ENCODE peak calls at places on chromosomes 2 and 18, in seven cellular contexts. A, V, P, Z, O, X and U are unnamed samples.

GRCh38 chr2:241309684-241310117 is 5.8 kb downstream of the HDLBP start:
- DNase-seq in P (no peak), X (no peak), Z (no peak), V (no peak), A (peak), O (no peak), U (no peak)

GRCh38 chr2:171241771-171242170 is 81.1 kb upstream of the TLK1 start:
- DNase-seq in V (no peak), Z (no peak), O (no peak), X (no peak), P (no peak), A (no peak), U (no peak)

GRCh38 chr2:72148391-72148974 is 821 bp upstream of the CYP26B1 start:
- DNase-seq in A (no peak), O (no peak), X (no peak), Z (no peak), P (no peak), V (no peak), U (no peak)

GRCh38 chr2:219184116-219184515 is 6.0 kb downstream of the RETREG2 start:
- DNase-seq in Z (no peak), V (no peak), P (peak), X (no peak), O (no peak), A (no peak), U (no peak)

GRCh38 chr2:12363138-12363537 is 353.6 kb upstream of the TRIB2 start:
- DNase-seq in V (no peak), A (no peak), P (no peak), O (no peak), Z (no peak), X (no peak), U (peak)

GRCh38 chr2:96164459-96165184 is 19.4 kb upstream of the DUSP2 start:
- DNase-seq in O (no peak), A (no peak), V (no peak), Z (no peak), X (no peak), P (no peak), U (no peak)

GRCh38 chr18:8608795-8609673 is at the start of gene RAB12:
- DNase-seq in A (peak), Z (no peak), P (peak), O (peak), V (peak), X (peak), U (no peak)

GRCh38 chr2:183192343-183192742 is 68.1 kb downstream of the NUP35 start:
- DNase-seq in Z (no peak), X (no peak), V (no peak), P (no peak), A (no peak), O (no peak), U (no peak)

GRCh38 chr2:232653441-232653840 is 20.0 kb downstream of the EFHD1 start:
- DNase-seq in P (no peak), X (no peak), A (no peak), Z (no peak), O (peak), V (no peak), U (no peak)

GRCh38 chr2:164840458-164840929 is 1.1 kb downstream of the COBLL1 start:
- DNase-seq in V (peak), Z (no peak), X (no peak), P (peak), O (no peak), A (no peak), U (no peak)

GRCh38 chr2:15298769-15299168 is 262.4 kb downstream of the NBAS start:
- DNase-seq in X (no peak), A (peak), P (no peak), Z (no peak), O (no peak), V (no peak), U (no peak)

GRCh38 chr2:43158259-43158880 is 68.0 kb downstream of the ZFP36L2 start:
- DNase-seq in P (peak), A (peak), O (no peak), Z (peak), V (peak), X (peak), U (no peak)

GRCh38 chr2:138356178-138356577 is 145.4 kb upstream of the SPOPL start:
- DNase-seq in X (peak), P (no peak), O (peak), V (no peak), A (peak), Z (peak), U (peak)

GRCh38 chr2:73252238-73253027 is 18.3 kb downstream of the CCT7 start:
- DNase-seq in V (peak), P (no peak), X (no peak), A (no peak), Z (no peak), O (no peak), U (no peak)

GRCh38 chr2:145006957-145007672 is 487.2 kb upstream of the ZEB2 start:
- DNase-seq in P (no peak), O (peak), X (peak), A (peak), V (no peak), Z (peak), U (no peak)

GRCh38 chr2:203045867-203046266 is 31.2 kb downstream of the NBEAL1 start:
- DNase-seq in A (no peak), P (no peak), X (no peak), V (no peak), Z (no peak), O (no peak), U (no peak)

GRCh38 chr2:212686285-212686895 is 147.8 kb upstream of the ERBB4 start:
- DNase-seq in O (peak), X (peak), V (no peak), A (peak), P (peak), Z (no peak), U (peak)

GRCh38 chr2:35463805-35464596 is 891.6 kb upstream of the CRIM1 start:
- DNase-seq in P (no peak), O (no peak), A (no peak), Z (no peak), X (no peak), V (no peak), U (no peak)

GRCh38 chr2:233173115-233173514 is 78.4 kb upstream of the ATG16L1 start:
- DNase-seq in O (no peak), P (no peak), V (no peak), Z (no peak), X (no peak), A (no peak), U (no peak)

GRCh38 chr18:54946149-54946581 is 13.1 kb downstream of the CCDC68 start:
- DNase-seq in A (no peak), Z (no peak), X (no peak), P (peak), O (no peak), V (no peak), U (no peak)

GRCh38 chr18:67282796-67283195 is 233.7 kb downstream of the DSEL start:
- DNase-seq in A (peak), P (no peak), X (peak), Z (peak), V (no peak), O (no peak), U (no peak)

GRCh38 chr2:42196403-42197267 is 27.5 kb downstream of the EML4 start:
- DNase-seq in Z (no peak), P (peak), O (peak), A (peak), V (no peak), X (no peak), U (no peak)

GRCh38 chr18:41744664-41745063 is 210.4 kb upstream of the PIK3C3 start:
- DNase-seq in P (no peak), O (no peak), X (no peak), V (no peak), Z (no peak), A (no peak), U (no peak)

GRCh38 chr2:164430166-164430783 is 191.0 kb downstream of the GRB14 start:
- DNase-seq in A (peak), Z (no peak), X (peak), P (peak), O (peak), V (no peak), U (peak)

GRCh38 chr2:67974564-67975430 is 88.0 kb downstream of the C1D start:
- DNase-seq in O (no peak), Z (no peak), A (peak), X (no peak), V (no peak), P (no peak), U (peak)

GRCh38 chr18:26777316-26778053 is 88.0 kb downstream of the AQP4 start:
- DNase-seq in P (no peak), A (no peak), O (peak), X (no peak), Z (no peak), V (no peak), U (no peak)

GRCh38 chr2:128599700-128600099 is 281.0 kb upstream of the HS6ST1 start:
- DNase-seq in Z (no peak), X (no peak), A (no peak), O (no peak), V (no peak), P (no peak), U (no peak)

GRCh38 chr2:236813806-236814205 is 244.2 kb downstream of the ACKR3 start:
- DNase-seq in P (no peak), O (no peak), Z (no peak), A (no peak), V (no peak), X (no peak), U (no peak)

GRCh38 chr2:218074031-218074430 is 5.0 kb downstream of the RUFY4 start:
- DNase-seq in Z (no peak), A (no peak), O (no peak), X (no peak), P (no peak), V (no peak), U (no peak)

GRCh38 chr2:127326289-127326945 is 32.5 kb upstream of the ERCC3 start:
- DNase-seq in O (no peak), V (no peak), P (no peak), A (no peak), X (no peak), Z (no peak), U (no peak)

GRCh38 chr2:124884315-124884714 is 859.2 kb downstream of the CNTNAP5 start:
- DNase-seq in X (no peak), A (no peak), P (no peak), O (no peak), V (no peak), Z (no peak), U (no peak)

GRCh38 chr2:70767094-70767698 is 804 bp downstream of the ADD2 start:
- DNase-seq in P (no peak), A (no peak), X (no peak), V (no peak), O (no peak), Z (no peak), U (no peak)

GRCh38 chr2:232549655-232550350 is 554 bp downstream of the TIGD1 start:
- DNase-seq in Z (no peak), X (no peak), A (peak), V (no peak), O (no peak), P (no peak), U (no peak)

GRCh38 chr2:74845217-74845751 is 11.4 kb downstream of the HK2 start:
- DNase-seq in X (peak), P (peak), Z (peak), A (peak), V (peak), O (peak), U (peak)

GRCh38 chr2:74845991-74846390 is 12.1 kb downstream of the HK2 start:
- DNase-seq in P (no peak), Z (no peak), X (no peak), A (peak), V (no peak), O (no peak), U (no peak)

GRCh38 chr2:74843371-74844298 is 9.7 kb downstream of the HK2 start:
- DNase-seq in V (no peak), Z (no peak), P (peak), O (peak), X (no peak), A (peak), U (no peak)

GRCh38 chr2:74846481-74846880 is 12.6 kb downstream of the HK2 start:
- DNase-seq in O (no peak), V (no peak), A (no peak), Z (no peak), X (no peak), P (no peak), U (no peak)

GRCh38 chr2:74844752-74845151 is 10.8 kb downstream of the HK2 start:
- DNase-seq in P (no peak), A (no peak), O (no peak), X (no peak), V (no peak), Z (no peak), U (no peak)
- H3K4me3 ChIP-seq in P (no peak), A (no peak), O (no peak), X (no peak), V (no peak), Z (no peak), U (no peak)

DNA sequence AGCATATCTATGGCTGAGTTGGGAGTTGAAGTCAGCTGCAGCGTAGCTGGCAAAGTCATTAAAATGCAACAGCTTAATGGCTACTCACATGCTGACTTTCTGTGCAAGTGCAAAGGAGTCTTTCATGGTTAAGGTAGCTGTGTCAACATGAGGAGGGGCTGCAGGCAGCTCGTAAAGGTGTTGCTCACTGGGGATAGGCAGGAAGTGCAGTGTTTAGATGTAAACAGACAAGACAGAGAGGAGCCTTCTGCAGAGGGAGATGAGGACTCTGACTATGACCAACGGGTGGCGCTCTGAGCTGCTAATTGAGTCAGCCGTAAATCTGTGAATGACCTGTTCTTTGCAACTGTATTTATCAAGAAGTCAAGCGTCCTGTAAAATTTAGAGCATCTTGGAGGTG is 22.3 kb upstream of the CAVIN2 start:
- DNase-seq in Z (no peak), O (no peak), X (no peak), P (peak), A (peak), V (no peak), U (no peak)
- TF ChIP-seq CTCF in Z (peak), O (peak), X (peak), P (no peak), A (peak), V (no peak), U (peak)

GRCh38 chr2:118836411-118836930 is 11.0 kb downstream of the EN1 start:
- DNase-seq in O (no peak), P (no peak), X (no peak), A (no peak), Z (no peak), V (no peak), U (no peak)

GRCh38 chr2:118837067-118837466 is 10.4 kb downstream of the EN1 start:
- DNase-seq in V (no peak), Z (no peak), A (no peak), X (no peak), O (no peak), P (no peak), U (no peak)

GRCh38 chr2:118834440-118834810 is 13.0 kb downstream of the EN1 start:
- DNase-seq in Z (no peak), X (no peak), A (no peak), O (no peak), P (no peak), V (no peak), U (no peak)

GRCh38 chr2:118834901-118835738 is 12.3 kb downstream of the EN1 start:
- DNase-seq in Z (no peak), V (no peak), X (no peak), P (no peak), O (no peak), A (no peak), U (no peak)

DNA sequence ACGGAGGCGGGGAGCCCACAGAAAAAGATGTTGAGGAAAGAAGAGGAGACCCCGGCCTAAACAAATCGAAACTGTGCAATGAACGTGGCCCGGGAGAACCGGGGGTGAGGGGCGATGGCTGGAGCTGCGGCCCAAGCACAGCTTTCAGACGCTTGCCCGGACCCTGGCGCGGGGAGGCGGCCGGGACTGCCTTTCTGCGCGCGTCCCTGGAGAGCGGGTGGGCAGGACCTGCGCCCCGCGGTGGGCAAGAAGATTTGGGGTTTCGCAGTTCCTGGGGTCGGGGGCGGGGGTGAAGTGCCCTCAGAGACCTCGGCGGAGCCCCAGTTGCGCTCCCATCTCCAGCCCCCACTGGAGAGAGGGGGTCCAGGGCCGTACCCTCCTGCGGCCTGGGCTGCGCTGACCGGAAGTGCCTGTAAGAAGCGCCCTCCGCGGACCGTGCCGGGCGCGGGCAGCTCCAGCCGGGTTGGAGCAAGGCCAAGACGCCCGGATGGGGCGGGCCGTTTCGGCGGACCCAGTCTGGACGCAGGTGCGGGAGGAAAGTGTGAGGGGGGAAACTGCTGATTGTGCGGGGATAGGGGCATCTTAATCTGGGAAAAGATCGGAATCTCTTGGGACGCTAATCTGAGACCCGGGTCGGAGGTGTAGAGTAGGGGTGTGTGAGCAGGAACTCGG is 11.6 kb downstream of the EN1 start:
- DNase-seq in X (no peak), V (no peak), P (no peak), Z (no peak), A (no peak), O (no peak), U (no peak)
- H3K4me3 ChIP-seq in X (peak), V (peak), P (peak), Z (peak), A (peak), O (peak), U (peak)

DNA sequence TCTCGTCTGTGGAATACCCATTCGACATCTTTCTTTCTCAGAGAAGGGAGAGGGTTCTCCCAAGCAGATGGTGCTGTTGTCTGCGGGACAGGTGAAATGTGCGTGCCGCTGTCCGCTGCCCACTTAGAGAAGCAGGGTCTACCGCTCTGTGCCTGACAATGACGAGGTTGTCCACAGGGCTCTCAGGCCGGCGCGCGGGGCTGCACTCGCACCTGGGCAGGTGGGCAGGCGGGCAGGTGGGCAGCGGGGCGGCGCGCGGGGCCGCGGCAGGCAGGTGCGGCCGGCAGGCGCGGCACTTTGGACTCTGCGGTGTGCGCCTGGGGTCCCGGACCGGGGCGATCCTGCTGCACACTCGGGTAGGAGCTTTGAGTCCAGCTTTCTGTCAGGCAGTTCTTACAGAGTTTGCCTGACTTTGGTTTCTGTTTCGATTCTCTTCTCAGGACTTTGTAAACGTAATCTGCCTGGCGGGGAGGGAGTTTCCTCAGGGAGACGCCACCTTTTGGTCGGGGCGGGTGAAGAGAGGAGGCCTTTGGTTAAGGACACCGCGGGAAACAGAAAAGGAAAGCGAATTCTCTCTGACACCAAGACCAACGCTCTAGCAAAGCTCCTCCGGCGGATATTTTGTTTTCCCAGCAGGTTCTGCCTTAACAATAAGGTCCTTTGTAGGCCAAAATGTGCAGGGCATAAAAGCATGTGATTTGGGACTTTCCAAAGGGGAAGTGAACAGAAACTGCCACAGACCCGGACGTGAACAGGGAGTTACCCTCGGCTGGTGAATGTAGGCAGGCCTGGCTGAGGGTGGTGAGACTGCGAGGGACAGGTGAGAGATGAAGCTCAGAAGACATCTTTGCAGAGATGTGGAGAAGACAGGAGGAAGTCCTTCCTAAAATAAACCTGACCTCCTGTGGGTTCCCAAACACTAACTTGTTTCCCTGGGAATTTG is at the start of gene IFIH1:
- DNase-seq in X (peak), V (peak), P (peak), Z (peak), A (peak), O (peak), U (peak)
- TF ChIP-seq CTCF in X (peak), V (peak), P (no peak), Z (peak), A (peak), O (peak), U (peak)

DNA sequence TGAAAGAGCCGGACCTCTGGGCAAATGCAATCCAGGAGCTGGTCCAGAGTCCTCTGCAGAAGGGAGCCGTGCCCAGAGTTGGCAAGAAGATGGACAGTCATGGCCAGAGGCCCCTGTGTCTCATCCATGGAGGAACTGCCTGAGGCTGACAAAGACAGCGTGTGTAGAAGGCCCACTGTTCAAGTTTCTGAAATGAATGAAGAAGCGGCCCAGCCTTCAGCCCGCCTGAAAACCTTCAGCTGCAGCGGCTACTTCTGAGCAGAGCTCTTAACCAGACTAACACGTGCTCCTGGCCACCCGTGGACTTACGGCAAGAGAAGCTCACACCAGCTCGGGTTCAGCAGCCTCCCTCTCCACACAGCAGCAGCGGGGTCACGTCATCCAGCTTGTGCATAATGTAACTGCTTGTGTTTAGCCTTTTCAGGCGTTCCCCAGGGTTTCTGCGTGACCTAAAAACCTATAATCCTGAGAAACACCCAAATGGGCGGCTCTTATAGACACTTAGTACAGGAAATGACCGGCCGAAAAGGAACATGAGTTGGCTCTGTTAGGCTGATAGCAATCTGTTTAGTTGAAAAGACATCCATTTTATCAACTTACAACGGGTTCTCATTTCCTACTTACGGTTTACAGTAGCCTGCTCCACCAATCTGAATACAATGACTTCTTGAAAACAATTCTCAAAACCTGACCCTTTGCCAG is at the start of gene FAM124B:
- DNase-seq in P (peak), X (no peak), O (no peak), V (peak), Z (peak), A (peak), U (peak)
- H3K4me3 ChIP-seq in P (peak), X (no peak), O (no peak), V (peak), Z (no peak), A (no peak), U (peak)